ENCODE peak calls at places on chromosomes 1 and 21, in nine cellular contexts. W, C, S, V, K, G, R, X and Z are unnamed samples.

GRCh38 chr1:54002544-54003248 is 15.3 kb downstream of the LDLRAD1 start:
- DNase-seq in S (peak), K (no peak), R (no peak), V (no peak), W (no peak), G (no peak), C (no peak), X (no peak), Z (no peak)

GRCh38 chr21:31284797-31285397 is 59.2 kb downstream of the TIAM1 start:
- DNase-seq in S (no peak), G (peak), X (no peak), C (peak), V (no peak), R (peak), W (peak), K (no peak), Z (no peak)

GRCh38 chr1:109389638-109390341 is 7.9 kb downstream of the SORT1 start:
- DNase-seq in V (no peak), W (no peak), X (no peak), S (no peak), G (no peak), C (no peak), K (no peak), R (no peak), Z (no peak)

GRCh38 chr21:17823846-17824245 is 4.7 kb upstream of the C21orf91 start:
- DNase-seq in G (no peak), V (no peak), C (no peak), S (no peak), K (no peak), R (no peak), X (no peak), W (no peak), Z (no peak)

GRCh38 chr1:228299901-228300300 is 92.1 kb downstream of the OBSCN start:
- DNase-seq in V (no peak), G (no peak), S (no peak), K (no peak), X (no peak), W (no peak), C (no peak), R (no peak), Z (no peak)

GRCh38 chr21:46661211-46661625 is 25.7 kb downstream of the PRMT2 start:
- DNase-seq in S (no peak), X (no peak), W (peak), C (peak), R (peak), K (no peak), V (peak), G (peak), Z (peak)

GRCh38 chr1:107817909-107818308 is 147.1 kb downstream of the VAV3 start:
- DNase-seq in G (no peak), R (no peak), C (no peak), W (no peak), S (no peak), X (no peak), V (no peak), K (no peak), Z (no peak)

GRCh38 chr21:25560151-25560783 is 47.0 kb downstream of the MRPL39 start:
- DNase-seq in V (no peak), R (no peak), X (no peak), G (peak), W (peak), K (no peak), S (no peak), C (no peak), Z (no peak)

GRCh38 chr21:43203523-43204080 is 34.8 kb downstream of the CRYAA start:
- DNase-seq in K (no peak), C (no peak), G (no peak), X (no peak), S (peak), W (no peak), R (no peak), V (no peak), Z (no peak)

GRCh38 chr1:204685236-204686006 is at the start of gene LRRN2:
- DNase-seq in R (no peak), W (no peak), K (peak), S (no peak), V (no peak), X (no peak), C (no peak), G (no peak), Z (no peak)

GRCh38 chr1:66575739-66576138 is 41.8 kb downstream of the SGIP1 start:
- DNase-seq in X (no peak), W (peak), R (peak), C (peak), V (no peak), G (peak), K (no peak), S (no peak), Z (peak)

GRCh38 chr1:48710318-48710717 is 66.4 kb downstream of the BEND5 start:
- DNase-seq in C (no peak), K (no peak), X (no peak), G (no peak), V (no peak), R (no peak), W (no peak), S (peak), Z (no peak)

GRCh38 chr1:108114026-108114599 is 86.0 kb downstream of the SLC25A24 start:
- DNase-seq in V (no peak), R (no peak), W (no peak), K (no peak), C (no peak), S (no peak), X (no peak), G (no peak), Z (no peak)

GRCh38 chr1:17192394-17193221 is 12.3 kb upstream of the PADI1 start:
- DNase-seq in V (no peak), W (peak), X (no peak), C (no peak), R (no peak), G (peak), K (no peak), S (peak), Z (no peak)

GRCh38 chr1:50060279-50060678 is 36.5 kb upstream of the AGBL4 start:
- DNase-seq in K (no peak), G (no peak), R (no peak), S (no peak), V (no peak), W (peak), X (no peak), C (no peak), Z (no peak)

GRCh38 chr1:180500689-180501088 is 1.7 kb downstream of the ACBD6 start:
- DNase-seq in R (no peak), C (no peak), K (no peak), V (no peak), X (no peak), G (no peak), S (no peak), W (no peak), Z (no peak)

GRCh38 chr1:180501865-180502360 is 464 bp downstream of the ACBD6 start:
- DNase-seq in C (no peak), W (no peak), R (no peak), X (no peak), K (no peak), G (no peak), V (peak), S (no peak), Z (peak)

GRCh38 chr1:180504186-180504585 is 1.8 kb upstream of the ACBD6 start:
- DNase-seq in W (no peak), V (no peak), X (no peak), R (peak), K (no peak), G (no peak), S (no peak), C (no peak), Z (no peak)

GRCh38 chr1:180503274-180503862 is 991 bp upstream of the ACBD6 start:
- DNase-seq in R (no peak), S (no peak), C (peak), W (peak), V (peak), G (peak), K (peak), X (no peak), Z (no peak)

GRCh38 chr1:180502361-180503273 is at the start of gene ACBD6:
- DNase-seq in C (peak), V (peak), S (peak), K (peak), X (peak), G (peak), W (peak), R (peak), Z (peak)
- TF ChIP-seq CTCF in C (peak), V (no peak), S (no peak), K (no peak), X (peak), G (peak), W (no peak), R (no peak), Z (peak)

GRCh38 chr1:31799196-31799894 is 16.5 kb downstream of the SPOCD1 start:
- DNase-seq in G (no peak), R (no peak), S (peak), C (no peak), V (no peak), X (no peak), K (no peak), W (no peak), Z (no peak)
- TF ChIP-seq CTCF in G (no peak), R (no peak), S (no peak), C (no peak), V (no peak), X (no peak), K (no peak), W (no peak), Z (no peak)

GRCh38 chr1:94058766-94059165 is 62.2 kb downstream of the ABCA4 start:
- DNase-seq in C (no peak), G (no peak), K (no peak), S (no peak), R (no peak), X (no peak), W (no peak), V (no peak), Z (no peak)

GRCh38 chr1:94067196-94067595 is 53.8 kb downstream of the ABCA4 start:
- DNase-seq in R (peak), K (no peak), V (no peak), S (no peak), C (no peak), X (no peak), G (peak), W (no peak), Z (no peak)

GRCh38 chr1:94061513-94062443 is 59.2 kb downstream of the ABCA4 start:
- DNase-seq in R (peak), W (peak), V (peak), G (peak), C (peak), K (peak), X (no peak), S (peak), Z (peak)

GRCh38 chr1:94060720-94061119 is 60.2 kb downstream of the ABCA4 start:
- DNase-seq in V (no peak), S (no peak), G (no peak), K (no peak), C (no peak), R (no peak), W (no peak), X (no peak), Z (no peak)

DNA sequence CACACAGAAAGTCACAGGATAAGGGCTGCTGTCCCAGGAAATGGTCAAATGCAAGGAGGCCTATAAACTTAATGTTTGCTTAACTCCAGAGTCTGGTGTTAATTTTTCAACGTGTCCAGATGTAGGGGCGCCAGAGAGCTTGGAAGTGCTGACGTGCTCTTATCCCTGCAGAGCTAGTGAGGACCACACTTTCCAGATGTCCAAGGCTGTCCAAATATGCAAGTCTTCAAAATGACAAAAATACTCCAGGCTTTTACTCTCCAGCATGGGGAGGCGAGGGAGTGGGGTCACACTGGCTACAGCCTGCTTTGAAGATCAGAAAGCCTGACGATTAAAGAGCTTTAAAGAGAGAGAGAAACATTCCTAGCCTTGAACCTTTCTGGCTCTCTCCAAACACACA is 57.6 kb downstream of the ABCA4 start:
- DNase-seq in S (no peak), X (no peak), G (peak), K (peak), V (no peak), W (peak), R (peak), C (peak), Z (peak)
- TF ChIP-seq CTCF in S (no peak), X (no peak), G (peak), K (peak), V (peak), W (peak), R (peak), C (peak), Z (peak)

GRCh38 chr1:30808067-30808662 is 50.6 kb upstream of the LAPTM5 start:
- DNase-seq in W (no peak), V (no peak), S (no peak), R (no peak), G (no peak), K (no peak), C (no peak), X (no peak), Z (no peak)

GRCh38 chr1:30807318-30808066 is 49.9 kb upstream of the LAPTM5 start:
- DNase-seq in G (peak), K (no peak), C (peak), X (no peak), R (no peak), S (no peak), V (no peak), W (peak), Z (no peak)

GRCh38 chr1:30805301-30806003 is 47.9 kb upstream of the LAPTM5 start:
- DNase-seq in G (no peak), S (no peak), K (no peak), C (no peak), R (no peak), W (no peak), X (no peak), V (no peak), Z (no peak)

GRCh38 chr1:30804822-30805221 is 47.2 kb upstream of the LAPTM5 start:
- DNase-seq in X (no peak), R (no peak), G (no peak), V (no peak), C (no peak), W (no peak), K (no peak), S (no peak), Z (no peak)

DNA sequence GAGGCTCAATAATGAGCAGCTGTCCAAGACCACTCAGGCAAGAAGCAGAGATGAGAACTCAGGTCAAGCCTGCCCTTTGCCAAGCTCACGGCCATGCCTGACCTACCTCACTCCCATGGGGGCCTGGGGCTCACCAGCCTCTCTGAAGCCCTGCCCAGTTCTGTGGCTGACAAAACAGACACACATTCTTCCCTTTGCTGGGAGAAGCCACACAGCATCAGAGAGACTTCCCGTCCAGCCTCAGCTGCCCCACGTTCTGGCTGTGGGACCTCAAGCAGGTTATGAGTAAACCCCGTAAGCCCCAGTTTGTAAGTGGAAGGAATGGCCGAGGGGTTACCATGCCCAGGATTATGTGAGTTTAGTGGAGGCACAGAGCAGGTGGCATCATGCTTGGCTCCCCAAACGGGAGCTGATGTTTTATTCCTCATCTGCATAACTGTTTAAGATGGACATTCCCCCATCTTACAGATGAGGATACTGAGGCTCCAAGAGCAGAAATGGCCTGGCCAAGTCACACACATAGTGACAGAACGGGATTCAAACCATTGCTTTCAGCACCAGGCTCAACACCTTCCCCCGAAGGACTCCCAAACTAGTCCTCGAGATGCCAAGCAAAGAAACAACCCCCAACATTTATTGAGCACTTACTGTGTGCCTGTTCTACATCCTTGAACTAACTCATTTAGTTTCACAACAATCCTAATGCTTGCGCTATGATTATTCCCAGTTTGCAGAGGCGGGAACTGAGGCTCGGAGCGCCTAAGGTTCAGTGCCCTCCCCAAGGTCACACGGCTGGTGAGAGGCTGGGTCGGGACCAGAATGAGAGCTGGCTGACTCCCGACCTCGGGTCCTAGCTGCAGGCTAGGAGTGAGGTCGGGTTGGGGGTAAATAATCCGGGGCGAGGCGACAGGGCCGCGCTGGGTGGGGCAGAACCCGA is 49.1 kb upstream of the LAPTM5 start:
- DNase-seq in X (no peak), S (no peak), W (no peak), K (no peak), R (no peak), G (no peak), C (no peak), V (no peak), Z (no peak)
- TF ChIP-seq CTCF in X (no peak), S (no peak), W (no peak), K (no peak), R (no peak), G (no peak), C (no peak), V (no peak), Z (no peak)

GRCh38 chr1:31978853-31979400 is 34.7 kb upstream of the KHDRBS1 start:
- DNase-seq in R (no peak), V (no peak), W (no peak), S (no peak), X (no peak), G (no peak), K (no peak), C (no peak), Z (no peak)

GRCh38 chr1:31976401-31976800 is 37.3 kb upstream of the KHDRBS1 start:
- DNase-seq in V (no peak), C (peak), S (no peak), R (peak), K (no peak), W (peak), G (no peak), X (no peak), Z (peak)

GRCh38 chr1:31980835-31981782 is 32.6 kb upstream of the KHDRBS1 start:
- DNase-seq in X (peak), K (no peak), R (no peak), W (no peak), V (peak), G (no peak), C (no peak), S (no peak), Z (no peak)

GRCh38 chr1:31981976-31982375 is 31.7 kb upstream of the KHDRBS1 start:
- DNase-seq in R (no peak), C (no peak), S (no peak), K (no peak), V (no peak), G (no peak), X (no peak), W (no peak), Z (no peak)

DNA sequence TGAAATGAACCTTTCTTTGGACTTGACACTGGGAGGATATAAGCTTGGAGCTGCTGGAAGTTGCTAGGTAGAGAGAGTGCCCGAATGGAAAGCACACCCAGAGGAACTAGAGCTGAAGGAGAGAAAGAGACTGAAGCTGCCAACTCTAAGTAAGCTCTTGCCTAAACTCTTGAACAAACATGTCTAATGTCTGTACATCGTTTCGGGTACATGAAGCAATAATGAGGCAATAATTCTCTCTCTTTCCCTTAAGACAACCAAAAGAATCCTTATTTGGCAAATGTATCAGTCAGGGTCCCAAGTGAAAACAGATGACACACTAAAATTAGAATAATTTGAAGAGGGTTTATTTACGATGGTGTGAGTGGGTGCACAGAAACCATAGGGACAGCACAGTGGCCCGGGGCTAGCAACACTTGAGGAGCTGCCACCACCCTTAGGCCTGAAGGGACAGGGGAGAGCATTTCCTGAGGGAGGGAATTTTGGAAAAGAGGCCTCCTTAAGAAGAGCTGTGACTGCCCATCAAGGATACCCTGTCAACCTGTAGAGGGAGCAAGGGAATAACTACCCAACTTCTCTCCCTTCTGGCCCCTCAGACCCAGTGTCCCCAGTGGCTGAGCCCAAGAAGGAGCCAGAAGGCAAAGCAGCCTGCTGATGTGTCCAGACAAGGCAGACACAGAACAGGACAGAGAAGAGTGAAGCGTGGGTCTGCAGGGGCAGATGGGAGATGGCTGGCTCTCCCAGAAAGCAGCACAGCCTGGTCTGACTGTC is 36.1 kb upstream of the KHDRBS1 start:
- DNase-seq in K (peak), C (peak), R (peak), W (peak), S (no peak), G (peak), V (peak), X (no peak), Z (peak)
- TF ChIP-seq CTCF in K (no peak), C (peak), R (peak), W (peak), S (no peak), G (peak), V (peak), X (peak), Z (peak)